ENCODE peak calls at places on chromosomes 6 and 20, in eight cellular contexts. One of them, this sample, is unnamed.
A peak's percentile ranks its signal among the peaks of the same experiment; 100 is the strongest.

GRCh38 chr6:44512868-44513641 is 125.5 kb downstream of the CDC5L start:
- DNase-seq in sigmoid colon: no peak
- DNase-seq in transverse colon: no peak
- DNase-seq in breast epithelium: no peak
- DNase-seq in body of pancreas: no peak
- DNase-seq in adrenal gland: no peak
- DNase-seq in suprapubic skin: no peak
- DNase-seq in tibial nerve: no peak
- DNase-seq in this sample: peak; percentile 85

GRCh38 chr6:130853555-130854183 is 26.5 kb downstream of the SMLR1 start:
- DNase-seq in sigmoid colon: no peak
- DNase-seq in transverse colon: no peak
- DNase-seq in breast epithelium: no peak
- DNase-seq in body of pancreas: no peak
- DNase-seq in adrenal gland: no peak
- DNase-seq in suprapubic skin: no peak
- DNase-seq in tibial nerve: no peak
- DNase-seq in this sample: no peak

GRCh38 chr6:1862411-1862810 is 252.7 kb downstream of the FOXC1 start:
- DNase-seq in sigmoid colon: no peak
- DNase-seq in transverse colon: no peak
- DNase-seq in breast epithelium: no peak
- DNase-seq in body of pancreas: no peak
- DNase-seq in adrenal gland: no peak
- DNase-seq in suprapubic skin: no peak
- DNase-seq in tibial nerve: no peak
- DNase-seq in this sample: no peak

GRCh38 chr20:4666001-4666470 is 55.7 kb upstream of the PRND start:
- DNase-seq in sigmoid colon: no peak
- DNase-seq in transverse colon: peak; percentile 23
- DNase-seq in breast epithelium: no peak
- DNase-seq in body of pancreas: peak; percentile 42
- DNase-seq in adrenal gland: no peak
- DNase-seq in suprapubic skin: no peak
- DNase-seq in tibial nerve: no peak
- DNase-seq in this sample: no peak

GRCh38 chr20:25538838-25539665 is 46.3 kb downstream of the NINL start:
- DNase-seq in sigmoid colon: no peak
- DNase-seq in transverse colon: no peak
- DNase-seq in breast epithelium: no peak
- DNase-seq in body of pancreas: peak; percentile 24
- DNase-seq in adrenal gland: no peak
- DNase-seq in suprapubic skin: no peak
- DNase-seq in tibial nerve: no peak
- DNase-seq in this sample: no peak

GRCh38 chr6:36678488-36679042 is at the start of gene CDKN1A:
- DNase-seq in sigmoid colon: peak; percentile 97
- DNase-seq in transverse colon: peak; percentile 96
- DNase-seq in breast epithelium: peak; percentile 88
- DNase-seq in body of pancreas: peak; percentile 96
- DNase-seq in adrenal gland: peak; percentile 93
- DNase-seq in suprapubic skin: peak; percentile 95
- DNase-seq in tibial nerve: peak; percentile 87
- DNase-seq in this sample: peak; percentile 96

GRCh38 chr6:26383624-26384417 is 913 bp downstream of the BTN2A2 start:
- DNase-seq in sigmoid colon: no peak
- DNase-seq in transverse colon: peak; percentile 50
- DNase-seq in breast epithelium: no peak
- DNase-seq in body of pancreas: no peak
- DNase-seq in adrenal gland: peak; percentile 37
- DNase-seq in suprapubic skin: no peak
- DNase-seq in tibial nerve: no peak
- DNase-seq in this sample: peak; percentile 45

GRCh38 chr6:26029857-26030653 is 57.2 kb upstream of the HFE start:
- DNase-seq in sigmoid colon: no peak
- DNase-seq in transverse colon: no peak
- DNase-seq in breast epithelium: no peak
- DNase-seq in body of pancreas: no peak
- DNase-seq in adrenal gland: no peak
- DNase-seq in suprapubic skin: no peak
- DNase-seq in tibial nerve: no peak
- DNase-seq in this sample: no peak

GRCh38 chr6:168575346-168576098 is 134.5 kb downstream of the SMOC2 start:
- DNase-seq in sigmoid colon: peak; percentile 57
- DNase-seq in transverse colon: no peak
- DNase-seq in breast epithelium: no peak
- DNase-seq in body of pancreas: no peak
- DNase-seq in adrenal gland: no peak
- DNase-seq in suprapubic skin: no peak
- DNase-seq in tibial nerve: no peak
- DNase-seq in this sample: no peak

GRCh38 chr6:16927205-16927604 is 165.9 kb upstream of the ATXN1 start:
- DNase-seq in sigmoid colon: no peak
- DNase-seq in transverse colon: no peak
- DNase-seq in breast epithelium: no peak
- DNase-seq in body of pancreas: no peak
- DNase-seq in adrenal gland: no peak
- DNase-seq in suprapubic skin: no peak
- DNase-seq in tibial nerve: no peak
- DNase-seq in this sample: no peak

GRCh38 chr20:2701671-2702081 is 9.1 kb downstream of the EBF4 start:
- DNase-seq in sigmoid colon: no peak
- DNase-seq in transverse colon: no peak
- DNase-seq in breast epithelium: no peak
- DNase-seq in body of pancreas: no peak
- DNase-seq in adrenal gland: no peak
- DNase-seq in suprapubic skin: peak; percentile 62
- DNase-seq in tibial nerve: no peak
- DNase-seq in this sample: no peak

GRCh38 chr6:104003803-104004516 is 855.8 kb downstream of the HACE1 start:
- DNase-seq in sigmoid colon: no peak
- DNase-seq in transverse colon: no peak
- DNase-seq in breast epithelium: no peak
- DNase-seq in body of pancreas: no peak
- DNase-seq in adrenal gland: no peak
- DNase-seq in suprapubic skin: no peak
- DNase-seq in tibial nerve: no peak
- DNase-seq in this sample: no peak

GRCh38 chr6:113291751-113292445 is 565.2 kb upstream of the MARCKS start:
- DNase-seq in sigmoid colon: no peak
- DNase-seq in transverse colon: no peak
- DNase-seq in breast epithelium: no peak
- DNase-seq in body of pancreas: no peak
- DNase-seq in adrenal gland: no peak
- DNase-seq in suprapubic skin: no peak
- DNase-seq in tibial nerve: no peak
- DNase-seq in this sample: peak; percentile 60

GRCh38 chr6:128487055-128487454 is 33.3 kb downstream of the PTPRK start:
- DNase-seq in sigmoid colon: no peak
- DNase-seq in transverse colon: no peak
- DNase-seq in breast epithelium: no peak
- DNase-seq in body of pancreas: no peak
- DNase-seq in adrenal gland: no peak
- DNase-seq in suprapubic skin: no peak
- DNase-seq in tibial nerve: no peak
- DNase-seq in this sample: no peak

GRCh38 chr6:6796818-6797217 is 208.3 kb downstream of the LY86 start:
- DNase-seq in sigmoid colon: no peak
- DNase-seq in transverse colon: no peak
- DNase-seq in breast epithelium: no peak
- DNase-seq in body of pancreas: no peak
- DNase-seq in adrenal gland: no peak
- DNase-seq in suprapubic skin: no peak
- DNase-seq in tibial nerve: no peak
- DNase-seq in this sample: no peak

GRCh38 chr6:31396422-31397152 is 6.8 kb upstream of the MICA start:
- DNase-seq in sigmoid colon: peak; percentile 90
- DNase-seq in transverse colon: peak; percentile 92
- DNase-seq in breast epithelium: peak; percentile 87
- DNase-seq in body of pancreas: peak; percentile 88
- DNase-seq in adrenal gland: peak; percentile 85
- DNase-seq in suprapubic skin: peak; percentile 88
- DNase-seq in tibial nerve: peak; percentile 90
- DNase-seq in this sample: peak; percentile 82

GRCh38 chr6:53673138-53673801 is 7.7 kb upstream of the KLHL31 start:
- DNase-seq in sigmoid colon: no peak
- DNase-seq in transverse colon: no peak
- DNase-seq in breast epithelium: no peak
- DNase-seq in body of pancreas: peak; percentile 10
- DNase-seq in adrenal gland: peak; percentile 29
- DNase-seq in suprapubic skin: no peak
- DNase-seq in tibial nerve: no peak
- DNase-seq in this sample: peak; percentile 34

GRCh38 chr6:160027931-160028330 is 59.0 kb downstream of the IGF2R start:
- DNase-seq in sigmoid colon: no peak
- DNase-seq in transverse colon: no peak
- DNase-seq in breast epithelium: no peak
- DNase-seq in body of pancreas: no peak
- DNase-seq in adrenal gland: no peak
- DNase-seq in suprapubic skin: no peak
- DNase-seq in tibial nerve: no peak
- DNase-seq in this sample: no peak

GRCh38 chr6:43012364-43012763 is 1.4 kb downstream of the MEA1 start:
- DNase-seq in sigmoid colon: no peak
- DNase-seq in transverse colon: no peak
- DNase-seq in breast epithelium: no peak
- DNase-seq in body of pancreas: no peak
- DNase-seq in adrenal gland: no peak
- DNase-seq in suprapubic skin: no peak
- DNase-seq in tibial nerve: no peak
- DNase-seq in this sample: no peak

GRCh38 chr6:43013020-43013842 is 515 bp downstream of the MEA1 start:
- DNase-seq in sigmoid colon: no peak
- DNase-seq in transverse colon: no peak
- DNase-seq in breast epithelium: no peak
- DNase-seq in body of pancreas: no peak
- DNase-seq in adrenal gland: no peak
- DNase-seq in suprapubic skin: no peak
- DNase-seq in tibial nerve: no peak
- DNase-seq in this sample: no peak

GRCh38 chr6:43016166-43016915 is 2.3 kb downstream of the KLHDC3 start:
- DNase-seq in sigmoid colon: no peak
- DNase-seq in transverse colon: no peak
- DNase-seq in breast epithelium: no peak
- DNase-seq in body of pancreas: no peak
- DNase-seq in adrenal gland: no peak
- DNase-seq in suprapubic skin: no peak
- DNase-seq in tibial nerve: no peak
- DNase-seq in this sample: peak; percentile 37

GRCh38 chr6:43014434-43014909 is 423 bp downstream of the KLHDC3 start:
- DNase-seq in sigmoid colon: no peak
- DNase-seq in transverse colon: no peak
- DNase-seq in breast epithelium: no peak
- DNase-seq in body of pancreas: no peak
- DNase-seq in adrenal gland: no peak
- DNase-seq in suprapubic skin: no peak
- DNase-seq in tibial nerve: no peak
- DNase-seq in this sample: no peak

DNA sequence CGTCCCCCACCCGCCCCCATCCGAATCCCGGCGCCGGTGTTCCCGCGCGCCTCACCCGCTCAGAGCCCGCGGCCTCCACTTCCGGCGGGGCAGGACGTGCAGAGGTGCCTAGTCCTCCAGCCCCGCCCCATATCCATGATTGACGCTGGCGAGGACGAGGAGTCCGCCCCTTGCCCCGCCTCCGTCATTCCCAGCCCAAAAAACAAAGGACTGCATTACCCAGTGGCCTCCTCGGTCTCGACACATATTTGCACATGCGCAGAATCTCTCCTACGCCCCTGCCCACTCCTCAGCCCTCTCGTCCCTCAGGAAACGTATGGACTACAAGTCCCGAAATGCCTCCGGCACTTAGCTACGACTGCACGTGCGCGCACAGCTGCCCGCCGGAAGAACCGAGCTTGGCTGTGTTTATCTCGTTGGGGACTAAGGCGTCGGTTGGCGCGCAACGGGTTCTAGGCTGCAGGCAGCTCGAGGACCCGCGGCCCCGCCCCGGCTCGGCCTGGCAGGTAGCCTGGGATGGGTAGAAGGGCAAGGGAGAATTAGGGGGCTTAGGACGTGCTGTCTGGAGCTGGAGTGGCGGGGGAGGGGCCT is at the start of the genes KLHDC3 and MEA1:
- DNase-seq in sigmoid colon: peak; percentile 100
- DNase-seq in transverse colon: peak; percentile 100
- DNase-seq in breast epithelium: peak; percentile 98
- DNase-seq in body of pancreas: peak; percentile 100
- DNase-seq in adrenal gland: peak; percentile 99
- DNase-seq in suprapubic skin: peak; percentile 99
- DNase-seq in tibial nerve: peak; percentile 99
- DNase-seq in this sample: peak; percentile 100
- TF ChIP-seq POLR2A in sigmoid colon: peak; percentile 36
- TF ChIP-seq POLR2A in transverse colon: peak; percentile 56
- TF ChIP-seq POLR2A in breast epithelium: no peak
- TF ChIP-seq POLR2A in body of pancreas: peak; percentile 59
- TF ChIP-seq POLR2A in adrenal gland: peak; percentile 52
- TF ChIP-seq POLR2A in suprapubic skin: no peak
- TF ChIP-seq POLR2A in tibial nerve: peak; percentile 57
- TF ChIP-seq POLR2A in this sample: peak; percentile 66

GRCh38 chr6:90687751-90688380 is 101.0 kb upstream of the MAP3K7 start:
- DNase-seq in sigmoid colon: no peak
- DNase-seq in transverse colon: no peak
- DNase-seq in breast epithelium: no peak
- DNase-seq in body of pancreas: no peak
- DNase-seq in adrenal gland: no peak
- DNase-seq in suprapubic skin: no peak
- DNase-seq in tibial nerve: no peak
- DNase-seq in this sample: no peak
- H3K36me3 ChIP-seq in sigmoid colon: no peaks in the 10 kb centered on the region
- H3K36me3 ChIP-seq in transverse colon: no peaks in the 10 kb centered on the region
- H3K36me3 ChIP-seq in breast epithelium: no peaks in the 10 kb centered on the region
- H3K36me3 ChIP-seq in body of pancreas: no peaks in the 10 kb centered on the region
- H3K36me3 ChIP-seq in adrenal gland: no peaks in the 10 kb centered on the region
- H3K36me3 ChIP-seq in suprapubic skin: no peaks in the 10 kb centered on the region
- H3K36me3 ChIP-seq in tibial nerve: no peaks in the 10 kb centered on the region
- H3K36me3 ChIP-seq in this sample: no peaks in the 10 kb centered on the region

DNA sequence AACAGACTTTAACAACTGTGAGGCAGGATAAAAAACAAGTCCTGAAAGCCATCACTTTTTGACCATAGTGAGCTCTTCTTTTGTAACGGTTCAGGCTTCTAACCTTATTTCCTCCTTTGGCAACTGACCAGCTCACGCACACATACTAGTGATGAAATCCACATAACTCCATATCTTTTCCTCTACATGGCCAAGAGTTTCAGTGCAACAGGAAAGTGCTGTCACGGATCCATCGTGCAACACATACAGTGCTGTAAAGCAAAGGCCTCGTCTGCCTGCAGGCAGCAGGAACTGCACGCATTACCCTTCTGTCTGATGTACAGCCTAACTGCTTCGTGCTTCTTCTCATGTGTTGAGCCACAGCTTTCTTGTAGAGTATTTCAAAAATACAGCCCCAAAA is 108.5 kb downstream of the EPM2A start:
- DNase-seq in sigmoid colon: no peak
- DNase-seq in transverse colon: no peak
- DNase-seq in breast epithelium: no peak
- DNase-seq in body of pancreas: no peak
- DNase-seq in adrenal gland: no peak
- DNase-seq in suprapubic skin: no peak
- DNase-seq in tibial nerve: no peak
- DNase-seq in this sample: no peak
- TF ChIP-seq CTCF in sigmoid colon: no peak
- TF ChIP-seq CTCF in transverse colon: no peak
- TF ChIP-seq CTCF in breast epithelium: no peak
- TF ChIP-seq CTCF in body of pancreas: no peak
- TF ChIP-seq CTCF in adrenal gland: no peak
- TF ChIP-seq CTCF in suprapubic skin: no peak
- TF ChIP-seq CTCF in tibial nerve: no peak
- TF ChIP-seq CTCF in this sample: no peak

GRCh38 chr20:47734870-47735269 is 50.4 kb downstream of the SULF2 start:
- DNase-seq in sigmoid colon: no peak
- DNase-seq in transverse colon: no peak
- DNase-seq in breast epithelium: no peak
- DNase-seq in body of pancreas: no peak
- DNase-seq in adrenal gland: no peak
- DNase-seq in suprapubic skin: no peak
- DNase-seq in tibial nerve: no peak
- DNase-seq in this sample: no peak
- TF ChIP-seq POLR2A in sigmoid colon: no peak
- TF ChIP-seq POLR2A in transverse colon: no peak
- TF ChIP-seq POLR2A in breast epithelium: no peak
- TF ChIP-seq POLR2A in body of pancreas: no peak
- TF ChIP-seq POLR2A in adrenal gland: no peak
- TF ChIP-seq POLR2A in suprapubic skin: no peak
- TF ChIP-seq POLR2A in tibial nerve: no peak
- TF ChIP-seq POLR2A in this sample: no peak

This sample was measured in thyroid gland.